ENCODE peak calls at places on chromosome 19, in five cellular contexts. U is trophoblast cell, M is prostate gland, I is iris pigment epithelial cell, P is fibroblast of lung. N is an unnamed sample.

GRCh38 chr19:39480337-39481228 is at the start of gene TIMM50:
- DNase-seq in U (peak), M (peak), I (peak), P (peak), N (peak)

GRCh38 chr19:23799321-23799720 is 40.6 kb upstream of the ZNF681 start:
- DNase-seq in U (no peak), M (no peak), I (no peak), P (no peak), N (no peak)

GRCh38 chr19:38004505-38005223 is 97.7 kb downstream of the SIPA1L3 start:
- DNase-seq in U (peak), M (peak), I (peak), P (peak), N (peak)

GRCh38 chr19:32642771-32643170 is 32.2 kb downstream of the ANKRD27 start:
- DNase-seq in U (no peak), M (no peak), I (no peak), P (no peak), N (no peak)

GRCh38 chr19:33311326-33311682 is 9.0 kb upstream of the CEBPA start:
- DNase-seq in U (peak), M (no peak), I (no peak), P (no peak), N (no peak)

GRCh38 chr19:7963566-7963965 is 20.1 kb upstream of the TIMM44 start:
- DNase-seq in U (no peak), M (no peak), I (no peak), P (no peak), N (no peak)

GRCh38 chr19:30283556-30283955 is 88.6 kb upstream of the ZNF536 start:
- DNase-seq in U (no peak), M (no peak), I (no peak), P (no peak), N (no peak)

GRCh38 chr19:39497850-39498261 is 891 bp upstream of the DLL3 start:
- DNase-seq in U (no peak), M (no peak), I (peak), P (peak), N (no peak)

GRCh38 chr19:12985049-12985776 is 10.1 kb upstream of the NFIX start:
- DNase-seq in U (peak), M (no peak), I (no peak), P (peak), N (no peak)

GRCh38 chr19:7582446-7582845 is 13.2 kb upstream of the CAMSAP3 start:
- DNase-seq in U (no peak), M (no peak), I (no peak), P (no peak), N (no peak)

GRCh38 chr19:52227196-52227940 is 37.5 kb downstream of the PPP2R1A start:
- DNase-seq in U (peak), M (no peak), I (no peak), P (no peak), N (no peak)